ENCODE peak calls at places on chromosomes 11 and 22, in eight cellular contexts. One of them, this sample, is unnamed.

GRCh38 chr11:97742717-97743116 is 1278.0 kb upstream of the CNTN5 start:
- DNase-seq in smooth muscle cell of the brain vasculature: no peak
- DNase-seq in AG08396: no peak
- DNase-seq in RWPE1: no peak
- DNase-seq in NCI-H524: no peak
- DNase-seq in activated CD4-positive, alpha-beta T cell treated with anti-CD3 and anti-CD28 coated beads, Interleukin-2, amount 50 U/mL, for 4 hours: no peak
- DNase-seq in iris pigment epithelial cell: peak
- DNase-seq in cardiac septum: no peak
- DNase-seq in this sample: no peak

GRCh38 chr11:7250166-7250565 is 1.5 kb upstream of the SYT9 start:
- DNase-seq in smooth muscle cell of the brain vasculature: no peak
- DNase-seq in AG08396: no peak
- DNase-seq in RWPE1: no peak
- DNase-seq in NCI-H524: no peak
- DNase-seq in activated CD4-positive, alpha-beta T cell treated with anti-CD3 and anti-CD28 coated beads, Interleukin-2, amount 50 U/mL, for 4 hours: no peak
- DNase-seq in iris pigment epithelial cell: no peak
- DNase-seq in cardiac septum: no peak
- DNase-seq in this sample: no peak

GRCh38 chr11:131064373-131064991 is 148.2 kb upstream of the SNX19 start:
- DNase-seq in smooth muscle cell of the brain vasculature: peak
- DNase-seq in AG08396: peak
- DNase-seq in RWPE1: peak
- DNase-seq in NCI-H524: peak
- DNase-seq in activated CD4-positive, alpha-beta T cell treated with anti-CD3 and anti-CD28 coated beads, Interleukin-2, amount 50 U/mL, for 4 hours: no peak
- DNase-seq in iris pigment epithelial cell: peak
- DNase-seq in cardiac septum: no peak
- DNase-seq in this sample: peak

GRCh38 chr11:112023104-112023503 is 2.1 kb upstream of the DLAT start:
- DNase-seq in smooth muscle cell of the brain vasculature: no peak
- DNase-seq in AG08396: no peak
- DNase-seq in RWPE1: no peak
- DNase-seq in NCI-H524: no peak
- DNase-seq in activated CD4-positive, alpha-beta T cell treated with anti-CD3 and anti-CD28 coated beads, Interleukin-2, amount 50 U/mL, for 4 hours: no peak
- DNase-seq in iris pigment epithelial cell: no peak
- DNase-seq in cardiac septum: no peak
- DNase-seq in this sample: no peak

GRCh38 chr22:35212020-35212419 is 45.3 kb upstream of the HMGXB4 start:
- DNase-seq in smooth muscle cell of the brain vasculature: no peak
- DNase-seq in AG08396: peak
- DNase-seq in RWPE1: no peak
- DNase-seq in NCI-H524: no peak
- DNase-seq in activated CD4-positive, alpha-beta T cell treated with anti-CD3 and anti-CD28 coated beads, Interleukin-2, amount 50 U/mL, for 4 hours: no peak
- DNase-seq in iris pigment epithelial cell: peak
- DNase-seq in cardiac septum: no peak
- DNase-seq in this sample: no peak

GRCh38 chr11:14541180-14541579 is 21.0 kb upstream of the PSMA1 start:
- DNase-seq in smooth muscle cell of the brain vasculature: no peak
- DNase-seq in AG08396: no peak
- DNase-seq in RWPE1: no peak
- DNase-seq in NCI-H524: no peak
- DNase-seq in activated CD4-positive, alpha-beta T cell treated with anti-CD3 and anti-CD28 coated beads, Interleukin-2, amount 50 U/mL, for 4 hours: no peak
- DNase-seq in iris pigment epithelial cell: no peak
- DNase-seq in cardiac septum: no peak
- DNase-seq in this sample: no peak

GRCh38 chr11:22049276-22049675 is 143.6 kb upstream of the ANO5 start:
- DNase-seq in smooth muscle cell of the brain vasculature: no peak
- DNase-seq in AG08396: no peak
- DNase-seq in RWPE1: no peak
- DNase-seq in NCI-H524: no peak
- DNase-seq in activated CD4-positive, alpha-beta T cell treated with anti-CD3 and anti-CD28 coated beads, Interleukin-2, amount 50 U/mL, for 4 hours: no peak
- DNase-seq in iris pigment epithelial cell: no peak
- DNase-seq in cardiac septum: no peak
- DNase-seq in this sample: no peak

GRCh38 chr11:35335226-35335625 is 84.1 kb downstream of the SLC1A2 start:
- DNase-seq in smooth muscle cell of the brain vasculature: no peak
- DNase-seq in AG08396: no peak
- DNase-seq in RWPE1: no peak
- DNase-seq in NCI-H524: no peak
- DNase-seq in activated CD4-positive, alpha-beta T cell treated with anti-CD3 and anti-CD28 coated beads, Interleukin-2, amount 50 U/mL, for 4 hours: no peak
- DNase-seq in iris pigment epithelial cell: peak
- DNase-seq in cardiac septum: no peak
- DNase-seq in this sample: no peak

GRCh38 chr11:110763249-110764011 is 51.2 kb upstream of the ARHGAP20 start:
- DNase-seq in smooth muscle cell of the brain vasculature: peak
- DNase-seq in AG08396: peak
- DNase-seq in RWPE1: no peak
- DNase-seq in NCI-H524: no peak
- DNase-seq in activated CD4-positive, alpha-beta T cell treated with anti-CD3 and anti-CD28 coated beads, Interleukin-2, amount 50 U/mL, for 4 hours: no peak
- DNase-seq in iris pigment epithelial cell: peak
- DNase-seq in cardiac septum: no peak
- DNase-seq in this sample: no peak

GRCh38 chr11:57539342-57539741 is 1.9 kb downstream of the SMTNL1 start:
- DNase-seq in smooth muscle cell of the brain vasculature: no peak
- DNase-seq in AG08396: no peak
- DNase-seq in RWPE1: no peak
- DNase-seq in NCI-H524: no peak
- DNase-seq in activated CD4-positive, alpha-beta T cell treated with anti-CD3 and anti-CD28 coated beads, Interleukin-2, amount 50 U/mL, for 4 hours: no peak
- DNase-seq in iris pigment epithelial cell: no peak
- DNase-seq in cardiac septum: no peak
- DNase-seq in this sample: no peak

GRCh38 chr22:48223488-48224190 is 1461.2 kb downstream of the TBC1D22A start:
- DNase-seq in smooth muscle cell of the brain vasculature: no peak
- DNase-seq in AG08396: no peak
- DNase-seq in RWPE1: no peak
- DNase-seq in NCI-H524: no peak
- DNase-seq in activated CD4-positive, alpha-beta T cell treated with anti-CD3 and anti-CD28 coated beads, Interleukin-2, amount 50 U/mL, for 4 hours: no peak
- DNase-seq in iris pigment epithelial cell: no peak
- DNase-seq in cardiac septum: no peak
- DNase-seq in this sample: peak

GRCh38 chr11:130211144-130211543 is 51.6 kb downstream of the ST14 start:
- DNase-seq in smooth muscle cell of the brain vasculature: no peak
- DNase-seq in AG08396: peak
- DNase-seq in RWPE1: no peak
- DNase-seq in NCI-H524: no peak
- DNase-seq in activated CD4-positive, alpha-beta T cell treated with anti-CD3 and anti-CD28 coated beads, Interleukin-2, amount 50 U/mL, for 4 hours: no peak
- DNase-seq in iris pigment epithelial cell: no peak
- DNase-seq in cardiac septum: peak
- DNase-seq in this sample: no peak

This sample was measured in amygdala.